ENCODE peak calls at places on chromosome 1, in four cellular contexts. M is K562, F is endothelial cell of umbilical vein, T is A549. K is an unnamed sample.

GRCh38 chr1:177659259-177659658 is 310.6 kb downstream of the SEC16B start:
- DNase-seq in M (no peak), F (no peak), T (no peak), K (no peak)

GRCh38 chr1:244216836-244217235 is 165.8 kb downstream of the ZBTB18 start:
- DNase-seq in M (no peak), F (no peak), T (no peak), K (no peak)

GRCh38 chr1:93771843-93772242 is 90.2 kb upstream of the BCAR3 start:
- DNase-seq in M (no peak), F (no peak), T (no peak), K (no peak)

GRCh38 chr1:226134170-226135058 is 52.1 kb downstream of the ACBD3 start:
- DNase-seq in M (no peak), F (no peak), T (no peak), K (no peak)

GRCh38 chr1:98963359-98963758 is 41.3 kb downstream of the PLPPR5 start:
- DNase-seq in M (no peak), F (no peak), T (no peak), K (no peak)

GRCh38 chr1:99005142-99005491 is 456 bp upstream of the PLPPR5 start:
- DNase-seq in M (no peak), F (no peak), T (no peak), K (no peak)

GRCh38 chr1:182430263-182431068 is 19.5 kb upstream of the RGSL1 start:
- DNase-seq in M (no peak), F (no peak), T (no peak), K (peak; percentile 85)

GRCh38 chr1:229230893-229231753 is 39.8 kb upstream of the RAB4A start:
- DNase-seq in M (no peak), F (no peak), T (peak; percentile 66), K (peak; percentile 79)

GRCh38 chr1:246492611-246493245 is 14.4 kb downstream of the SMYD3 start:
- DNase-seq in M (peak; percentile 60), F (peak; percentile 78), T (peak; percentile 65), K (peak; percentile 70)

GRCh38 chr1:101081496-101082282 is 56.1 kb upstream of the DPH5 start:
- DNase-seq in M (no peak), F (no peak), T (no peak), K (no peak)

GRCh38 chr1:89476072-89476471 is 48.6 kb upstream of the LRRC8B start:
- DNase-seq in M (no peak), F (no peak), T (no peak), K (no peak)

GRCh38 chr1:92784051-92784638 is 763 bp downstream of the EVI5 start:
- DNase-seq in M (no peak), F (peak; percentile 62), T (peak; percentile 25), K (peak; percentile 51)

GRCh38 chr1:202625416-202626360 is 84.6 kb downstream of the SYT2 start:
- DNase-seq in M (peak; percentile 87), F (peak; percentile 41), T (peak; percentile 86), K (peak; percentile 87)

GRCh38 chr1:228216371-228217320 is 8.8 kb downstream of the OBSCN start:
- DNase-seq in M (no peak), F (no peak), T (no peak), K (no peak)

GRCh38 chr1:10806966-10807365 is 10.5 kb upstream of the CASZ1 start:
- DNase-seq in M (no peak), F (no peak), T (no peak), K (no peak)

GRCh38 chr1:181936269-181936668 is 125.2 kb downstream of the ZNF648 start:
- DNase-seq in M (no peak), F (no peak), T (no peak), K (no peak)

GRCh38 chr1:76862447-76862846 is 4.8 kb upstream of the ST6GALNAC5 start:
- DNase-seq in M (no peak), F (no peak), T (no peak), K (no peak)

GRCh38 chr1:179661018-179661417 is 69.4 kb downstream of the TDRD5 start:
- DNase-seq in M (no peak), F (no peak), T (no peak), K (no peak)

GRCh38 chr1:59415876-59416275 is 119.0 kb downstream of the FGGY start:
- DNase-seq in M (no peak), F (no peak), T (no peak), K (no peak)

GRCh38 chr1:234925440-234926251 is 203.0 kb downstream of the TOMM20 start:
- DNase-seq in M (no peak), F (peak; percentile 94), T (peak; percentile 84), K (no peak)

GRCh38 chr1:150134537-150134936 is 15.2 kb upstream of the PLEKHO1 start:
- DNase-seq in M (no peak), F (no peak), T (no peak), K (no peak)

GRCh38 chr1:173601588-173601987 is 1.3 kb downstream of the SLC9C2 start:
- DNase-seq in M (no peak), F (no peak), T (no peak), K (no peak)

GRCh38 chr1:17222557-17222956 is 17.6 kb downstream of the PADI1 start:
- DNase-seq in M (no peak), F (no peak), T (no peak), K (no peak)

GRCh38 chr1:3465935-3466321 is 11.5 kb downstream of the ARHGEF16 start:
- DNase-seq in M (peak; percentile 36), F (no peak), T (no peak), K (no peak)

GRCh38 chr1:201321826-201322390 is 38.6 kb downstream of the PKP1 start:
- DNase-seq in M (no peak), F (no peak), T (no peak), K (no peak)

GRCh38 chr1:53197301-53198205 is 929 bp downstream of the CPT2 start:
- DNase-seq in M (peak; percentile 60), F (peak; percentile 26), T (no peak), K (peak; percentile 52)

GRCh38 chr1:159828916-159829634 is 2.4 kb downstream of the SLAMF8 start:
- DNase-seq in M (peak; percentile 44), F (peak; percentile 20), T (peak; percentile 43), K (peak; percentile 77)

GRCh38 chr1:844472-845026 is 79.2 kb upstream of the SAMD11 start:
- DNase-seq in M (no peak), F (no peak), T (no peak), K (no peak)

GRCh38 chr1:240559781-240560180 is 52.2 kb downstream of the GREM2 start:
- DNase-seq in M (no peak), F (no peak), T (no peak), K (peak; percentile 12)

GRCh38 chr1:206674745-206675175 is 9.9 kb upstream of the MAPKAPK2 start:
- DNase-seq in M (peak; percentile 62), F (no peak), T (peak; percentile 46), K (no peak)

GRCh38 chr1:184056921-184057496 is 5.5 kb downstream of the TSEN15 start:
- DNase-seq in M (no peak), F (no peak), T (no peak), K (no peak)

GRCh38 chr1:117732065-117732789 is 126.4 kb downstream of the TENT5C start:
- DNase-seq in M (no peak), F (no peak), T (no peak), K (no peak)

GRCh38 chr1:218482683-218483082 is 137.5 kb downstream of the TGFB2 start:
- DNase-seq in M (no peak), F (peak; percentile 49), T (no peak), K (no peak)

GRCh38 chr1:77709727-77710126 is 27.3 kb upstream of the ZZZ3 start:
- DNase-seq in M (no peak), F (no peak), T (no peak), K (no peak)

GRCh38 chr1:20681999-20682398 is 20.8 kb upstream of the DDOST start:
- DNase-seq in M (no peak), F (no peak), T (no peak), K (no peak)

GRCh38 chr1:22039594-22040347 is 12.7 kb upstream of the CDC42 start:
- DNase-seq in M (peak; percentile 37), F (peak; percentile 44), T (no peak), K (peak; percentile 97)
- H3K4me3 ChIP-seq in M (no peak overlapping the region), F (no peak overlapping the region), T (no peak overlapping the region), K (peak overlapping the region; percentile 49)

DNA sequence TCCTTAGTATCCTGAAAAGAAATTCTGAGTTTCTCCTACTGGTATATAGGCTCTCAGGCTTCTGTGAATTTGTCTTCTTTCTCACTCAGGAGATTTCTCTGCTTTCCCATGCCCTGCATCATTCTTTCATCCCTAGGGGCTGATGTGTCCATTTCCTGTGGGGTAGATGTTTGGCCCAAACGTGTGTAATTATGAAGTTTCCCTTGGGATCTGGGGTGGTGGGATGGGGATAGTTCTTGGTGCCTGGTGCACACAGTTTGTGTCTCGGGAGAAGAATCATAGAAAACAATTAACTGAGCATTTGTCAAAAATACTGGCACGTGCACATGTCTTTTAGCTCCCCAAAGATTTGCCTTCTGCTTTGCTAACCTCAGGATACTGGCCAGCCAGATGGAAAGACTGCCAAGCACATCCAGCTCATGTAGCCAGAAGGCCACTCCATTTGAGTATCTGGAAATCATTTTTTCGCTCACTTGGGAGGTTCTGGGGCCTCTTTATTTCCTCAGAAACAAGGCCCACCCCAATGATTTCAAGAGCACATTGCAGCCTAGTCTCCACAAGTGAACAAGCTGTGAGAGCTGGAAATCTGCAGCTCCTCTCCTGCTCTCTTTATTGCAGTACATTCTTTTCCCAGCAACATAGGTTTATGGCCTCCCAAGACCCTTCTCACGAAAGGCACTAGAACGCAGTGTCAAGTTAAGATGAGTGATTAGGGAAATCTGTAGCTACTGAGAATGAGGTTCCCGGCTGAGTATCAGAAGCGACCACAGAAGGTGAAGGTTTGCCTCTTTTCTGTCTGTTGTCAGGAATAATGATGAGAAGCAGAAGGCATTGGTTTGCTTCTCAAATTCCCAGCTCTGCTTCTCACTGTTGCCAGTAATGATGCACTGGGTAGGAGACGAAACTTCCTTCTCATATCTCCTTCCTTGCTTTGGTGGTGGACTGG is 128.1 kb downstream of the NTMT2 start:
- DNase-seq in M (no peak), F (no peak), T (no peak), K (no peak)
- TF ChIP-seq MAX in M (no peak), F (no peak), T (no peak), K (no peak)

GRCh38 chr1:233112184-233113008 is 162.0 kb downstream of the NTPCR start:
- DNase-seq in M (no peak), F (no peak), T (no peak), K (peak; percentile 32)
- TF ChIP-seq MYC in M (no peak), F (no peak), T (no peak), K (no peak)

GRCh38 chr1:166489670-166490436 is 323.1 kb upstream of the FAM78B start:
- DNase-seq in M (peak; percentile 48), F (no peak), T (no peak), K (peak; percentile 76)

GRCh38 chr1:166490437-166490784 is 323.6 kb upstream of the FAM78B start:
- DNase-seq in M (peak; percentile 44), F (no peak), T (no peak), K (no peak)

GRCh38 chr1:166488327-166488726 is 321.5 kb upstream of the FAM78B start:
- DNase-seq in M (no peak), F (no peak), T (no peak), K (no peak)

GRCh38 chr1:166485620-166486019 is 318.8 kb upstream of the FAM78B start:
- DNase-seq in M (no peak), F (no peak), T (no peak), K (no peak)

GRCh38 chr1:166489356-166489669 is 322.5 kb upstream of the FAM78B start:
- DNase-seq in M (no peak), F (no peak), T (no peak), K (no peak)
- H3K4me3 ChIP-seq in M (peak overlapping the region; percentile 42), F (no peak overlapping the region), T (peak overlapping the region; percentile 36), K (peak overlapping the region; percentile 58)

GRCh38 chr1:157932082-157932481 is 61.4 kb upstream of the KIRREL1 start:
- DNase-seq in M (peak; percentile 19), F (no peak), T (no peak), K (peak; percentile 69)
- TF ChIP-seq MAX in M (no peak), F (no peak), T (no peak), K (peak; percentile 61)